ENCODE peak calls at places on chromosomes 5 and 9, in six cellular contexts. O, B, K, W, F and I are unnamed samples.

GRCh38 chr5:133341915-133342710 is 270.2 kb downstream of the FSTL4 start:
- DNase-seq in F (no peak), K (no peak), W (no peak), B (no peak), O (peak; percentile 39), I (no peak)

GRCh38 chr9:129845373-129845772 is 10.1 kb downstream of the USP20 start:
- DNase-seq in O (no peak), K (no peak), W (no peak), B (no peak), F (no peak), I (no peak)

GRCh38 chr9:105062222-105062850 is 134.4 kb upstream of the ABCA1 start:
- DNase-seq in B (no peak), F (no peak), O (no peak), K (no peak), W (no peak), I (no peak)

GRCh38 chr9:135509458-135509857 is 9.0 kb downstream of the MRPS2 start:
- DNase-seq in W (no peak), F (no peak), B (no peak), O (no peak), K (no peak), I (no peak)

GRCh38 chr5:142981886-142982820 is 212.0 kb downstream of the ARHGAP26 start:
- DNase-seq in O (peak; percentile 43), F (peak; percentile 68), W (peak; percentile 61), K (peak; percentile 95), B (peak; percentile 63), I (peak; percentile 83)

GRCh38 chr5:124979174-124979573 is 232.7 kb upstream of the ZNF608 start:
- DNase-seq in W (no peak), F (no peak), B (peak; percentile 68), O (peak; percentile 46), K (no peak), I (no peak)

GRCh38 chr5:180720501-180720900 is 19.4 kb downstream of the OR2Y1 start:
- DNase-seq in O (no peak), F (no peak), K (no peak), W (no peak), B (no peak), I (no peak)

GRCh38 chr9:111148390-111148993 is 110.2 kb upstream of the LPAR1 start:
- DNase-seq in F (no peak), B (no peak), K (no peak), W (no peak), O (peak; percentile 17), I (no peak)

GRCh38 chr5:4189317-4189716 is 593.7 kb downstream of the IRX1 start:
- DNase-seq in W (no peak), B (no peak), F (no peak), O (no peak), K (no peak), I (peak; percentile 1)

GRCh38 chr5:141512390-141513020 is 23.6 kb downstream of the PCDHGC5 start:
- DNase-seq in K (peak; percentile 33), F (peak; percentile 91), B (peak; percentile 90), O (peak; percentile 69), W (peak; percentile 68), I (peak; percentile 87)

GRCh38 chr5:141510850-141511718 is 22.2 kb downstream of the PCDHGC5 start:
- DNase-seq in O (no peak), B (no peak), W (no peak), K (no peak), F (no peak), I (no peak)

GRCh38 chr5:141513021-141513626 is 24.2 kb downstream of the PCDHGC5 start:
- DNase-seq in F (peak; percentile 56), B (no peak), W (no peak), K (peak; percentile 60), O (peak; percentile 72), I (peak; percentile 90)

GRCh38 chr5:141510160-141510559 is 21.3 kb downstream of the PCDHGC5 start:
- DNase-seq in B (no peak), O (no peak), F (no peak), K (no peak), W (no peak), I (no peak)

GRCh38 chr5:141511771-141512325 is 23.0 kb downstream of the PCDHGC5 start:
- DNase-seq in W (no peak), K (no peak), F (no peak), B (no peak), O (no peak), I (no peak)
- H3K4me3 ChIP-seq in W (no peak overlapping the region), K (no peak overlapping the region), F (peak overlapping the region; percentile 64), B (no peak overlapping the region), O (no peak overlapping the region), I (no peak overlapping the region)

GRCh38 chr9:93555370-93555769 is 21.0 kb upstream of the PHF2 start:
- DNase-seq in W (no peak), B (no peak), F (no peak), K (no peak), O (no peak), I (no peak)

GRCh38 chr9:93552923-93553322 is 23.5 kb upstream of the PHF2 start:
- DNase-seq in O (no peak), K (no peak), W (no peak), B (no peak), F (no peak), I (no peak)

DNA sequence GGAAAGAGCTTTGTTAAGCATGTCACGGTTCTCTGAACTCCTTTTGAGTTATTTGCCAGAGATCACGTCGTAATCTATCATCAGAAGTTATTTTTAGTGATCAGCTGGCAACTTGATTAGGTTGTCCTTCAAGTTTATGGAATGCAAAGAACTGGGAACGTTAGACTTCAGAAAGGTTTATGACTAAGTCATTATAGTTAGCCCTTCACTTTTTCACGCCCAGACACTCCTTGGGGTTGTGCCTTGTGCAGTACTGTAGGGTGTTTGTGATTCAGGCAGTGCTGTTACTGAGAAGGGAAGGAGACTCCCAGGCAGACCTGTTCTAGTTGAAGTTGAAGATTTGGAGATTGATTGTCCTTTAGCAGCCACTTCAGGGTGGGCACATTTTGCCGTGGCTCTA is 26.7 kb upstream of the PHF2 start:
- DNase-seq in W (no peak), O (no peak), B (no peak), K (peak; percentile 3), F (no peak), I (no peak)
- H3K27ac ChIP-seq in W (no peak overlapping the region), O (no peak overlapping the region), B (no peak overlapping the region), K (no peak overlapping the region), F (no peak overlapping the region), I (no peak overlapping the region)

DNA sequence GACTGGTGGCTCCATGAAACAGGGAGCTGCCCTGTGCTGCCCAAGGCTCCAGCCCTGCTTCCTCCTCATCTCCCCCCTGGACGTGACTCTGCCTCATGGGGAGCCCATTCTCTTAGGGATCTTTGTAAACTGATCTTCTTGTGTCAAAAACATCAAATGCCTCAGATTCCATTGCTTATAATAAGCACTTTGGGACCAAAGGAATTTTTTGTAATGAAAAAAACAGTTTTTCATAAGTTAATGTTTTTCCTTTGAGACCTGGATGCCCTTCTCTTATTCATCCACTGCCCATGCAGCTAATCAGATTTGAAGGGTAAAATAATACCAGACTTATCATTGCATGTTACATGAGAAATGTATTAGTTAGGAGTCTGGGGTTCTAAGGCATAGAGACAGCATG is 41.7 kb downstream of the PALM2AKAP2 start:
- DNase-seq in B (no peak), O (no peak), K (peak; percentile 69), F (no peak), W (no peak), I (no peak)
- H3K4me3 ChIP-seq in B (no peak overlapping the region), O (no peak overlapping the region), K (no peak overlapping the region), F (no peak overlapping the region), W (no peak overlapping the region), I (no peak overlapping the region)

DNA sequence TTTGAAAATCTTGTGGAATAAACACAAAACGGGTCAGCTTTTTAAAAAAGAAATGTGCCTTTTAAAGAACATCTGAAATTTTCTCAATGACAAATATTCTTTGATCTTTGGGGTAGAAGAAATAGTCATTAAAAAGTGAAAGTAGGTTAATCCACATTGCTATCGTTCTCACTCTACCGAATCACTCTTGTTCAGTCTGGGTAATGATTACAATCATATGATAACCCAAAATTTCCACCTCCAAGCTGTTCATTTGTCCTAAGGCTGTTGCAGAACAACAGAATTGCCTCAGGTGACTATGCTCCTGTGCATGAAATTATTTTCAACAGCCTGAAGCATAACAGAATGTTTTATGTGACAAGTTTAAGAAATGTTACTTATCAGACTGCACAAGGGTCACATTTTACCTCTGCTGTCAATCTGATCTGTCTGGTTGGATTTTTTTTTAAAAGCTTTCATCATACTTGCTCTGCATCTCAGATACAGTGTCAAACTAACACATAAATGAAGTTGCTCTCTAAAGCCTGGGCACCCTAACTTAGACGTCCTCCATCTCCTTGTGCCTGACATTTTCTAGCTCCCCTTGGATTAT is 227.3 kb downstream of the LURAP1L start:
- DNase-seq in B (no peak), O (no peak), W (no peak), K (no peak), F (no peak), I (no peak)
- H3K27ac ChIP-seq in B (no peak overlapping the region), O (no peak overlapping the region), W (no peak overlapping the region), K (no peak overlapping the region), F (no peak overlapping the region), I (no peak overlapping the region)

GRCh38 chr5:172645271-172645670 is 4.2 kb downstream of the NEURL1B start:
- DNase-seq in W (no peak), B (no peak), K (no peak), F (no peak), O (peak; percentile 71), I (no peak)

GRCh38 chr5:172646716-172647285 is 5.7 kb downstream of the NEURL1B start:
- DNase-seq in B (peak; percentile 55), O (no peak), W (no peak), K (no peak), F (peak; percentile 65), I (no peak)

GRCh38 chr5:172648008-172648359 is 6.9 kb downstream of the NEURL1B start:
- DNase-seq in O (no peak), B (peak; percentile 47), K (no peak), W (no peak), F (no peak), I (no peak)

GRCh38 chr5:172648755-172649154 is 7.7 kb downstream of the NEURL1B start:
- DNase-seq in B (no peak), O (no peak), F (no peak), W (no peak), K (no peak), I (no peak)

DNA sequence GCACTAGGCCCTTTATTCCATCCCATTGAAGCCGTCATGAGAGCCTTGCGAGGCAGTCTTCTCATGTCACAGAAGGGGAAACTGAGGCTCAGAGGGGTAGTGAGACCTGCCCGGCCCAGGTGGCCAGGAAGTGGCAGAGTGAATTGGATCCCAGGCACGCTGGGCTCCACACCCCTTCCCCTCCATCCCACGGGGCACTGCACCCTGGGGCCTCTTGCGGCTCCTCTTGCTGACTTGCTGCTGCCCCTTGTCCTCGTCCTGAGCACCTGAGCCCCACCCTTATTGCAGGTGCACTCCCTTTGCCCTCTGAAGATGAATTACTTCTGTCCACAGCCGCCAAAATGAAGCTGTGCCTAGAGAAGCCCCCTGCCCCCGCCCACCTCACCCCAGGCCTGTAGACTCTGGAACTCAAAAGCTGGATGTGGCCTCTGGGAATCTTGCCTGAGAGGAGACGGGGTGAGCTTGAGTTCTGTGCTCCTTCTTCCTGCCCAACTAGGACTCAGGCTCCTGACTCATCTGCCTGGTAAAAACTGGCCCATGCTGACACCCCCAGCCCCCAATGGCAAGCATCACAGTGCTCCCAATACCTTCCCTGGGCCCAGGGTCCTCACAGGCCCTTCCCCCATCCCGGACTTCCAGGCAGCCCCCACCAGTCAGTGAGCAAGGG is 6.4 kb downstream of the NEURL1B start:
- DNase-seq in B (no peak), O (no peak), W (no peak), F (no peak), K (no peak), I (no peak)
- H3K4me3 ChIP-seq in B (no peak overlapping the region), O (no peak overlapping the region), W (no peak overlapping the region), F (no peak overlapping the region), K (no peak overlapping the region), I (no peak overlapping the region)